ENCODE peak calls at places on chromosomes 12 and 14, in ten cellular contexts. L, S, E, Y, M, G, N, R, J and K are unnamed samples.

GRCh38 chr14:97459180-97459579 is 662.0 kb downstream of the VRK1 start:
- DNase-seq in L (no peak), M (no peak), G (no peak), R (no peak), J (no peak), E (no peak), S (no peak), N (no peak), Y (no peak), K (no peak)

GRCh38 chr14:22646570-22647254 is 2.6 kb upstream of the OR6J1 start:
- DNase-seq in J (peak; percentile 83), M (no peak), S (no peak), E (no peak), N (peak; percentile 58), G (peak; percentile 85), L (no peak), R (peak; percentile 91), Y (no peak), K (peak; percentile 71)

GRCh38 chr14:105072381-105072861 is 7.2 kb upstream of the GPR132 start:
- DNase-seq in N (no peak), E (no peak), Y (no peak), S (no peak), J (no peak), G (no peak), R (no peak), M (no peak), L (no peak), K (no peak)

GRCh38 chr12:59382678-59383425 is 213.0 kb upstream of the SLC16A7 start:
- DNase-seq in M (no peak), L (no peak), J (peak; percentile 32), E (no peak), S (no peak), N (no peak), G (no peak), R (no peak), Y (no peak), K (no peak)

GRCh38 chr12:100926669-100927248 is 132.2 kb downstream of the ANO4 start:
- DNase-seq in E (no peak), Y (no peak), R (peak; percentile 32), S (peak; percentile 71), J (peak; percentile 17), M (no peak), N (no peak), G (peak; percentile 60), L (no peak), K (peak; percentile 14)

GRCh38 chr14:77882098-77882497 is 82.2 kb downstream of the ADCK1 start:
- DNase-seq in N (no peak), R (peak; percentile 7), J (peak; percentile 30), M (no peak), G (no peak), E (no peak), S (no peak), L (no peak), Y (no peak), K (no peak)

GRCh38 chr12:24728366-24728765 is 220.5 kb downstream of the BCAT1 start:
- DNase-seq in E (peak; percentile 20), G (peak; percentile 63), S (peak; percentile 54), Y (no peak), L (no peak), J (peak; percentile 41), M (no peak), R (peak; percentile 11), N (peak; percentile 68), K (peak; percentile 40)

GRCh38 chr14:59200214-59200613 is 11.7 kb downstream of the DAAM1 start:
- DNase-seq in Y (no peak), M (no peak), N (no peak), S (no peak), G (no peak), E (no peak), J (no peak), L (no peak), R (no peak), K (no peak)

GRCh38 chr12:66279127-66279712 is 23.1 kb upstream of the HELB start:
- DNase-seq in G (peak; percentile 18), Y (peak; percentile 50), E (no peak), M (no peak), N (peak; percentile 59), R (peak; percentile 41), S (peak; percentile 63), J (peak; percentile 51), L (no peak), K (peak; percentile 64)

GRCh38 chr14:62778310-62778709 is 266.9 kb downstream of the KCNH5 start:
- DNase-seq in S (no peak), M (no peak), G (no peak), E (no peak), N (no peak), J (no peak), L (no peak), R (no peak), Y (no peak), K (no peak)

GRCh38 chr14:68173227-68173972 is 353.8 kb downstream of the RAD51B start:
- DNase-seq in R (no peak), N (no peak), S (no peak), Y (no peak), G (no peak), M (no peak), J (peak; percentile 54), E (no peak), L (no peak), K (no peak)